ENCODE peak calls at places on chromosomes 12 and 14, in five cellular contexts. B, H, T, U and K are unnamed samples. For H3K4me1, the result is how much of the 10 kb centered on the place peaks cover.

GRCh38 chr14:26402126-26402525 is 195.7 kb downstream of the NOVA1 start:
- DNase-seq in B (no peak), H (no peak), T (no peak), U (no peak), K (no peak)

GRCh38 chr12:109291531-109292341 is 17.3 kb downstream of the FOXN4 start:
- DNase-seq in B (no peak), H (no peak), T (peak), U (no peak), K (no peak)

GRCh38 chr14:63268746-63269145 is 50.0 kb downstream of the GPHB5 start:
- DNase-seq in B (no peak), H (no peak), T (no peak), U (no peak), K (no peak)

GRCh38 chr12:25775968-25776367 is 182.5 kb upstream of the RASSF8 start:
- DNase-seq in B (no peak), H (no peak), T (no peak), U (no peak), K (no peak)

GRCh38 chr12:67482751-67483661 is 165.5 kb upstream of the DYRK2 start:
- DNase-seq in B (peak), H (no peak), T (peak), U (no peak), K (no peak)

GRCh38 chr14:95291859-95292542 is 27.7 kb downstream of the CLMN start:
- DNase-seq in B (no peak), H (peak), T (peak), U (peak), K (no peak)

GRCh38 chr12:5390174-5390799 is 41.6 kb upstream of the NTF3 start:
- DNase-seq in B (no peak), H (no peak), T (peak), U (no peak), K (no peak)

GRCh38 chr12:122641976-122642375 is 61.2 kb downstream of the HCAR2 start:
- DNase-seq in B (no peak), H (no peak), T (no peak), U (no peak), K (no peak)

GRCh38 chr12:119914666-119915065 is 37.5 kb upstream of the CIT start:
- DNase-seq in B (no peak), H (no peak), T (no peak), U (no peak), K (no peak)

GRCh38 chr12:17588968-17589367 is 501.0 kb downstream of the RERGL start:
- DNase-seq in B (no peak), H (no peak), T (no peak), U (peak), K (no peak)

GRCh38 chr12:45644521-45644920 is 85.0 kb upstream of the ARID2 start:
- DNase-seq in B (no peak), H (no peak), T (no peak), U (no peak), K (no peak)

GRCh38 chr12:43154498-43155045 is 397.4 kb downstream of the ADAMTS20 start:
- DNase-seq in B (no peak), H (no peak), T (no peak), U (no peak), K (no peak)

GRCh38 chr12:19338405-19338804 is 100.9 kb upstream of the AEBP2 start:
- DNase-seq in B (no peak), H (no peak), T (no peak), U (no peak), K (no peak)

GRCh38 chr14:60648934-60649814 is at the start of gene SIX1:
- DNase-seq in B (no peak), H (no peak), T (no peak), U (peak), K (peak)

GRCh38 chr12:109288571-109288970 is 20.5 kb downstream of the FOXN4 start:
- DNase-seq in B (no peak), H (no peak), T (no peak), U (peak), K (no peak)

GRCh38 chr12:127324681-127325080 is 942.3 kb upstream of the TMEM132C start:
- DNase-seq in B (no peak), H (no peak), T (no peak), U (no peak), K (no peak)

GRCh38 chr12:18718462-18718861 is 19.4 kb downstream of the PLCZ1 start:
- DNase-seq in B (no peak), H (no peak), T (no peak), U (no peak), K (no peak)

GRCh38 chr14:88247228-88247627 is 75.8 kb downstream of the KCNK10 start:
- DNase-seq in B (no peak), H (no peak), T (no peak), U (no peak), K (no peak)

GRCh38 chr12:120463712-120464111 is 5.8 kb downstream of the SRSF9 start:
- DNase-seq in B (no peak), H (peak), T (no peak), U (no peak), K (no peak)

GRCh38 chr12:127238061-127238460 is 1028.9 kb upstream of the TMEM132C start:
- DNase-seq in B (no peak), H (no peak), T (no peak), U (no peak), K (no peak)

GRCh38 chr14:66070542-66071319 is 415.4 kb upstream of the CCDC196 start:
- DNase-seq in B (peak), H (no peak), T (peak), U (peak), K (peak)

GRCh38 chr12:56932867-56933266 is 1.3 kb downstream of the SDR9C7 start:
- DNase-seq in B (no peak), H (no peak), T (no peak), U (no peak), K (no peak)

DNA sequence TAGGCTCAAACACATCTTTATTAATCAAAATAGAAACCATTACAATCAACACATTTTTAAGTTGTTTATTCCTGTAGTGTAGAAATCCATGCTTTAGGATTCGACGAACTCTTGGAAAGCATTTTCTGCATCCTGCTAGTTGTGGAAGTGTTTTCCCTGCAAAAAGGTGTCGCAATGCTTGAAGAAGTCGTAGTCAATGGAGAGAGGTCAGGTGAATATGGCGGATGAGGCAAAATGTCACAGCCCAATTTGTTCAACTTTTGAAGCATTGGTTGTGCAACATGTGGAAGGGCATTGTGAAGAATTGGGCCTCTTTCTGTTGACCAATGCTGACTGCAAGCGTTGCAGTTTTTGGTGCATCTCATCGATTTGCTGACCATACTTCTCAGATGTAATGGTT is 4.2 kb upstream of the ARID4A start:
- DNase-seq in B (no peak), H (no peak), T (no peak), U (no peak), K (no peak)
- H3K4me1 ChIP-seq in B (under half), H (under half), T (under half), U (under half), K (under half)

GRCh38 chr14:68675233-68675577 is 117.7 kb downstream of the ZFP36L1 start:
- DNase-seq in B (no peak), H (peak), T (no peak), U (no peak), K (no peak)
- H3K4me1 ChIP-seq in B (under half), H (half or more), T (under half), U (under half), K (under half)

GRCh38 chr12:54136844-54137580 is 51.8 kb downstream of the SMUG1 start:
- DNase-seq in B (no peak), H (no peak), T (no peak), U (no peak), K (no peak)
- H3K4me1 ChIP-seq in B (under half), H (under half), T (under half), U (under half), K (under half)

DNA sequence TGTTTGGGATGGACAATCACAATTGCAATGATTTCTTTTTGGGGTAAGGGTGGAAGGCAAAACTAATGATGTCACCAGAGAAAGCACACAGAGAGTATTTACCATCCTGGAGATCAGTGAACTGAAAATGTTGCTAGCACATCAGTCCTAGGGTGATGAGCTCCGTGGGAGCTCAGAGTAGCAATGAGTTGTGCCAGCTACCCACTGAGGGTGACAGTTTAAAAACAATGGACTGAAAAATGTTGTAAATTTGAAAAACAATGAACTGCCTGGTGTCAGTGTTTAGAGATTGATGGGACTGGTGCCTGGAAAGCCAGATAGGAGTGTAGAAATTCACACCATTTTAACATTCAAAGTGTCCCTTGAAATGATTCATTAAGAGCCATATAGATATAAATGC is 198.5 kb downstream of the ATP23 start:
- DNase-seq in B (no peak), H (no peak), T (no peak), U (no peak), K (no peak)
- H3K4me1 ChIP-seq in B (under half), H (under half), T (under half), U (under half), K (under half)

GRCh38 chr14:34204774-34205173 is 253.9 kb upstream of the EGLN3 start:
- DNase-seq in B (no peak), H (no peak), T (no peak), U (no peak), K (no peak)

GRCh38 chr14:34201909-34202622 is 251.2 kb upstream of the EGLN3 start:
- DNase-seq in B (no peak), H (no peak), T (no peak), U (no peak), K (no peak)

GRCh38 chr14:34208532-34208931 is 253.5 kb downstream of the SPTSSA start:
- DNase-seq in B (no peak), H (no peak), T (no peak), U (no peak), K (no peak)

GRCh38 chr14:34203271-34203722 is 252.4 kb upstream of the EGLN3 start:
- DNase-seq in B (no peak), H (no peak), T (no peak), U (peak), K (no peak)

DNA sequence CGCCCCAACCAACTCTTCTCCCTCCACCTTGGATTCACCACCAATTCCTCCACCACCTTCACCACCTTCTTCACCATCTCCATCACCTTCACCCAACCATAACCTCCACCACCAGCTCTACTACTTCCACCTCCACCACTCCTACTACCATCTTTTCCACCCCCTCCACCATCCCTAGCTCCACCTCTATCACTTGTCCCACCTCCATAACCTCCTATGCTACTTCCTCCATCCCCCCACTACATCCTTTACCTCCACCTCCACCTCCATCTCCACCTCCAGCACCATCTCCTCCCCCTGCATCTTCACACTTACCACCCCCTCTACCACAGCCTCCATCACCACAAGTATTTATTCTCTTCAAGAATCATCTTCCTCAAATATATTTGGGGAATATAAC is 254.9 kb upstream of the EGLN3 start:
- DNase-seq in B (no peak), H (no peak), T (no peak), U (no peak), K (no peak)
- H3K4me1 ChIP-seq in B (under half), H (under half), T (under half), U (under half), K (under half)

DNA sequence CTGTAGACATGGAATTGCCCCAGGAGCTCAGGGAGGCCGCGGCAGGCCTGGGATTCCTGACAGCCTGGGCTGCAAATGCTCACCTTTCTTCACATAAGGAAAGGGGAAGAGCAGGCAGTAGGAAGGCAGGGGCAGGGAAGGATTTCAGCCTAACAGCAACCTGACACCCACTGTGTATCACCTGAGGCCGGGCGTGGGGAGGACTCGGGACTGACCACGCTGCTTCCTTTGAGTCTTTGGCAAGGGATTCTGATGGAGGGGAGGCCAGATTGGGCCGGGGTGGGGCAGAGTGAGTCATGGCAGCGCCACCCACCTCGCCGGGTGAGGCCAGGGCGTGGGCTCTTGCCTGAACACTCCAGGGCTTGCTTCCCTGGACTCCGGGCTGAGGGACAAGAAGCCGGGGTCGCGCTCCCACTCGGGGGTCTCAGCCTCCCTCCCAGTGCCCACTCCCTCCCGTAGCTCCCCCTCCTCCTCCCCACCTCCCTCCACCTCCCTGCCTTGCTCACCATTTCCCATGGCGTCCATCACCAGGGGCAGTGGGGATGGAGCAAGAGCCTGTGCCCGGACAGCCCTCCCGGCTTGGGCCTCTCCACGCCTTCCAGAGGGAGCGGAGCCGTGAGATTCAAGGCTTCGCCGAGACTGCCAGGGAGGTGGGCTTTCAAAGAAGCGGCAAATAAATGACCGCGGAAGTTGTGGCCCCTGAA is 247.9 kb upstream of the RTL1 start:
- DNase-seq in B (no peak), H (no peak), T (no peak), U (peak), K (no peak)
- H3K4me1 ChIP-seq in B (under half), H (under half), T (under half), U (under half), K (under half)

GRCh38 chr12:105470601-105471000 is 140.1 kb downstream of the C12orf75 start:
- DNase-seq in B (no peak), H (no peak), T (no peak), U (no peak), K (no peak)
- H3K4me1 ChIP-seq in B (under half), H (under half), T (under half), U (under half), K (under half)